ENCODE peak calls at places on chromosomes 6 and 20, in seven cellular contexts. D, U, N, I, A, M and J are unnamed samples.

GRCh38 chr6:54431466-54431865 is 123.2 kb downstream of the TINAG start:
- DNase-seq in I (no peak), U (no peak), A (no peak), N (no peak), M (no peak), D (no peak), J (no peak)

GRCh38 chr20:48294196-48294595 is 508.9 kb upstream of the SULF2 start:
- DNase-seq in N (no peak), U (no peak), I (no peak), A (no peak), M (no peak), D (no peak), J (no peak)

GRCh38 chr20:25195962-25196700 is 619 bp downstream of the ENTPD6 start:
- DNase-seq in I (peak), D (peak), N (peak), A (no peak), M (peak), U (no peak), J (peak)

GRCh38 chr6:135449246-135449645 is 48.3 kb downstream of the AHI1 start:
- DNase-seq in N (no peak), D (no peak), M (no peak), I (no peak), U (no peak), A (no peak), J (no peak)

GRCh38 chr6:92507552-92507951 is 911.8 kb downstream of the EPHA7 start:
- DNase-seq in U (no peak), I (no peak), N (no peak), A (no peak), M (no peak), D (no peak), J (no peak)

GRCh38 chr6:154615483-154616025 is 105.1 kb upstream of the CNKSR3 start:
- DNase-seq in M (peak), I (peak), A (peak), D (peak), U (no peak), N (no peak), J (peak)

GRCh38 chr6:149755300-149756260 is 6.0 kb downstream of the PCMT1 start:
- DNase-seq in A (no peak), D (no peak), M (peak), U (no peak), N (peak), I (no peak), J (no peak)

GRCh38 chr20:45032781-45033180 is 66.5 kb downstream of the STK4 start:
- DNase-seq in N (no peak), A (no peak), I (no peak), U (no peak), M (no peak), D (no peak), J (no peak)

GRCh38 chr6:32664827-32665362 is 1.6 kb downstream of the HLA-DQB1 start:
- DNase-seq in A (no peak), N (no peak), I (no peak), U (no peak), M (peak), D (no peak), J (no peak)

GRCh38 chr20:51540585-51540984 is 1.9 kb downstream of the NFATC2 start:
- DNase-seq in D (no peak), A (no peak), I (no peak), U (no peak), M (no peak), N (no peak), J (no peak)

GRCh38 chr6:24004062-24004461 is 122.0 kb upstream of the NRSN1 start:
- DNase-seq in M (no peak), N (no peak), D (no peak), U (no peak), A (no peak), I (no peak), J (no peak)

GRCh38 chr6:145960918-145961604 is 3.1 kb downstream of the SHPRH start:
- DNase-seq in D (no peak), A (no peak), I (no peak), N (no peak), M (no peak), U (no peak), J (no peak)

GRCh38 chr6:108518714-108519576 is 41.8 kb upstream of the FOXO3 start:
- DNase-seq in A (peak), I (peak), U (no peak), N (no peak), D (peak), M (peak), J (no peak)

GRCh38 chr6:25962368-25963127 is at the start of gene TRIM38:
- DNase-seq in D (peak), I (peak), M (peak), U (peak), N (no peak), A (no peak), J (peak)

GRCh38 chr6:14146459-14147096 is 29.0 kb downstream of the CD83 start:
- DNase-seq in D (no peak), U (no peak), A (no peak), N (no peak), I (no peak), M (no peak), J (no peak)

GRCh38 chr6:108685970-108686369 is 125.3 kb downstream of the FOXO3 start:
- DNase-seq in N (no peak), D (no peak), U (no peak), I (no peak), M (no peak), A (no peak), J (no peak)

GRCh38 chr20:48904566-48905321 is 16.8 kb upstream of the ARFGEF2 start:
- DNase-seq in U (no peak), M (peak), I (peak), N (peak), D (peak), A (peak), J (peak)

GRCh38 chr6:140052757-140053729 is 678.6 kb upstream of the CITED2 start:
- DNase-seq in N (no peak), A (no peak), M (peak), U (no peak), I (no peak), D (no peak), J (no peak)

GRCh38 chr6:132820629-132821381 is 6.4 kb downstream of the RPS12 start:
- DNase-seq in A (no peak), D (no peak), I (peak), M (peak), U (no peak), N (peak), J (peak)

GRCh38 chr6:100876251-100876650 is 4.9 kb downstream of the ASCC3 start:
- DNase-seq in N (no peak), A (no peak), U (no peak), D (no peak), I (no peak), M (no peak), J (no peak)

GRCh38 chr6:152176219-152176745 is 368.8 kb downstream of the ESR1 start:
- DNase-seq in U (no peak), D (no peak), A (no peak), M (no peak), I (no peak), N (no peak), J (no peak)

GRCh38 chr6:139483082-139483481 is 108.6 kb upstream of the CITED2 start:
- DNase-seq in N (peak), U (no peak), M (no peak), I (no peak), A (no peak), D (no peak), J (no peak)

GRCh38 chr6:291697-292505 is at the start of gene DUSP22:
- DNase-seq in N (peak), I (peak), M (peak), D (peak), U (peak), A (peak), J (peak)

GRCh38 chr6:138637822-138638221 is 135.7 kb upstream of the CCDC28A start:
- DNase-seq in D (no peak), M (no peak), A (no peak), N (no peak), U (no peak), I (no peak), J (no peak)

GRCh38 chr20:61927826-61928541 is 137.7 kb downstream of the TAF4 start:
- DNase-seq in M (no peak), I (no peak), U (no peak), A (no peak), N (peak), D (no peak), J (no peak)

GRCh38 chr20:33753763-33754162 is 22.0 kb downstream of the ZNF341 start:
- DNase-seq in D (no peak), N (no peak), M (no peak), U (no peak), A (no peak), I (no peak), J (no peak)

GRCh38 chr6:10402648-10403311 is 12.1 kb downstream of the TFAP2A start:
- DNase-seq in I (no peak), U (no peak), M (peak), N (no peak), A (no peak), D (no peak), J (no peak)

GRCh38 chr6:156013155-156013554 is 557.5 kb upstream of the NOX3 start:
- DNase-seq in U (no peak), M (no peak), I (no peak), D (no peak), N (no peak), A (no peak), J (no peak)

DNA sequence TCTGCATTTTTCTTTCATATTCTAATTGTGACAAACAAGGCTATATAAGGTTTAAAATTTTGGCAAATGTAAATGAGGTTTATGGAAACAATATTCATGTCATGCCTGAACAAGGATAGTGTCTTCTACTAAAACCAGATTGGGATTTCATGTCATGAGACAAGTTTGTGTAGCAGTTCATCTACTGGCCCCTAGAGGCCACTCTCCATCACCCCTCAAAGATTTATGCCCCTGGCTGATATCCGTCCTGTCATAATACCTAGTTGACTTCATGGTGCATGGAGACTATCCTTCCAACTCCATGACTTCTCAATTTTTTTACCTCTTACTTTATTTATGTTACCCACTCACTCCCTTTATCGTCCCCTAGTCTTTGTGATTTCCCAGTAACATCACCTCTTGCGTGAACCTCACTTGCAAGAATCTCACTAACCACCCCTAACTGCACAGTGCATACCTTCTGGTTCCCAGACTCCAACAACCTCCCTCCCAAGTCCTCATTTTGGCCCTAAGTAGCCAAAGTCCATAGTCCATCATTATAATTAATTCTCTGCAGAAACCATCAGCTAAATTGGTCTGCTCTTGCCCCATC is 179.8 kb downstream of the TASP1 start:
- DNase-seq in U (no peak), A (peak), I (peak), M (peak), D (peak), N (no peak), J (peak)
- TF ChIP-seq JUND in U (no peak), A (no peak), I (no peak), M (no peak), D (no peak), N (no peak), J (no peak)

DNA sequence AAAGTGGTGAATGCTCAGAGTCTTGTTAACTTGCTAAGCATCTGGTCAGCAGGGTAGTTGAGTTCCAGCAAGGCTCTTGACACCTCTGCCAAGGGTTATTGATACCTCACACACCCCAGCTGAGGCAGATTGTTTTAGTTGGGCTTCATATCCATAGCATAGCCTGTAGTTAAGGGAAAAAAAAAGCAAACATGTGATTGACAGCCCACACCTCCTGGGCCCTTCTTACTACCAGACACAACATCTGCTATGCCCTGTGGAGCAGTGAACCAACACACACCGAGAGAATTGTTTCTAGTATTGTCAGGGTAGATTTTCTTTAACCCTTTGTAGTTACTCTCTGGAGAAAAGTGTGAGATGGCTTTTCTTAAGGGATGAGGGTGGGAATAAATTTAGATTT is 697.0 kb upstream of the POU3F2 start:
- DNase-seq in A (no peak), N (no peak), I (no peak), U (no peak), M (no peak), D (no peak), J (no peak)
- TF ChIP-seq JUND in A (no peak), N (no peak), I (no peak), U (no peak), M (no peak), D (no peak), J (no peak)

DNA sequence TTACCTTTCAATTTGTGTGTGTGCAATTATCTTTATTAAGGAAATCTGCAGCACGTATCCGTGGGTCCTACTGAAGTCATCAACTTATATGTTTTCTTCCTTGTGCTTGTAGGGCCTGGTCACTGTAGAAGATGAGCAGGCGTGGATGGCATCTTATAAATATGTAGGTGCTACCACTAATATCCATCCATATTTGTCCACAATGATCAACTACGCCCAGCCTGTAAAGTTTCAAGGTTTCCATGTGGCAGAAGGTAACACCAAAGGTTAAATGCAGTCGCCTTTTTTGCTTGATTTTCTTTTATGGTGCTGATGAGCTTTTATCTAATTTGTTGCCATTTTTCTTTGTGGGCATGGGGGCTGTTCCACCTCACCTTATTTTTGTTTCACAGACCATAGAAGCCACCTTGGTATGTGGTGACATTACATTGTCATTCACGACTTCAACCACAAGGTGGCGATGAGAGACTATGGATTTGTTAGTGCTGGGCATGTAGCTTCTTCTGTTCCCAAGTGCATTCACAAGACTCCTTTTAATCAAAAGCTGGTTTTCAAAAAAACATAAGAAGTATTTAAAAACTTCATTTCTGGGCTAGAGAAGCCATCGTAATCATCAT is 106.5 kb upstream of the LAMP5 start:
- DNase-seq in I (peak), M (peak), N (peak), A (peak), U (peak), D (peak), J (peak)
- TF ChIP-seq JUND in I (no peak), M (no peak), N (no peak), A (no peak), U (no peak), D (no peak), J (no peak)

DNA sequence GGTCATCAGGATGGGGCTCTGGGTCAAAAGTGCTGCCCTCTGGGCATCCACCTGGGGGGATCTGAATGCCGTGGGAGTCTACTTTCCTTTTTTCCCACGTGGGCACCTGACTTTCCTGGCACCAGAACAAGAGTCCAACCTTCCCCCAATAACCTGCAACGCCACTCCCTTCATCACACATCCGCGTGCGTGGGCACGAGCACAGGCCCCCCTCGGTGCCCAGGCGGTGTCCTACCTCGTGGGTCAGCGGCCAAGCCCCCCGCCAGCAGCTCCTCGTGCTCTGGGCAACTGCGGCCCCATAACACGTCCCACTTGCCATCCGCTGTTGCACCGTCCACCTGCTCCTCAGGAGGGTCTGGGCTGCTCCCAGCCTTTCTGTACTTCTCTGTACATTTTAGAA is 87.0 kb downstream of the YTHDF1 start:
- DNase-seq in N (no peak), U (no peak), D (no peak), A (no peak), I (no peak), M (no peak), J (no peak)
- TF ChIP-seq JUND in N (no peak), U (no peak), D (no peak), A (no peak), I (no peak), M (no peak), J (no peak)

GRCh38 chr20:6994452-6994851 is 227.0 kb downstream of the BMP2 start:
- DNase-seq in U (no peak), I (no peak), N (no peak), M (no peak), A (no peak), D (no peak), J (no peak)
- TF ChIP-seq JUND in U (no peak), I (no peak), N (no peak), M (no peak), A (no peak), D (no peak), J (no peak)

DNA sequence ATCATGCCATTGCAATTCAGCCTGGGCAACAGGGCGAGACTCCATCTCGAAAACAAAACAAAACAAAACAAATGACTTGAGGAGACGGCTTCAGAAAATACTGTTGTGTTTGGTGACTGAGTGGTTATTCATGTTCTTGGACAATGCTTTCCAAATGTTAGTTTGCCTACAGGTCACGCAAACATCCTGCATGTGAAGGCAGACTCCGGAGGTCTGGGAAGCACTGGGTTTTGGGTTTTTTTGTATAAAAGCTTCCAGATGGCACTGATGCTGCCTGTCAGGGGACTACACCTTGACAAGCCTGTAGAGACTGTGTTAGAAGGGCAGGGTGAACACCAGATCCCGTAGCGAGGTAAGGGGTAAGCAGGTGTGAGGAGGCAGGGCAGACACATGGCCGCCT is 81.7 kb downstream of the THBS2 start:
- DNase-seq in U (no peak), M (no peak), I (no peak), A (no peak), N (no peak), D (no peak), J (no peak)
- TF ChIP-seq JUND in U (no peak), M (no peak), I (no peak), A (no peak), N (no peak), D (no peak), J (no peak)

DNA sequence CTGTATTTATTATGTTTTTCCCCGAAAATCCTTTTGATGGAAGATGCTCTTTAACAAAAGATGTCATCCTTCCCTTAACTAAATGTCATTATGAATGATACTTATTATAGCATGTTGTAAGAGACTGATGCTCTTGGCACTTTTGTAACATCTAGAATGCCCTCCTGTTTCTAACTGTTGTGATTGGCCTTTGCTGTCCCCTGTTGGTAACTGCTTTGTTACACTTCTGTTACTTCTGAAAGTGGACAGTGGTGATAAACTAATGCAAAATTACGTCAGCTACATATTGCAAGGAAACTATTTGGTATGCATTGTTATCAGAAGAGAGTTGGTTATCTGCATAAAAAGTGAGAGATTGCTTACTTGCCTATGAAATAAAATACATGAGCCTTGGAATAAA is 5.8 kb downstream of the TTK start:
- DNase-seq in I (no peak), A (no peak), U (no peak), N (no peak), M (no peak), D (no peak), J (no peak)
- TF ChIP-seq JUND in I (no peak), A (no peak), U (no peak), N (no peak), M (no peak), D (no peak), J (no peak)

DNA sequence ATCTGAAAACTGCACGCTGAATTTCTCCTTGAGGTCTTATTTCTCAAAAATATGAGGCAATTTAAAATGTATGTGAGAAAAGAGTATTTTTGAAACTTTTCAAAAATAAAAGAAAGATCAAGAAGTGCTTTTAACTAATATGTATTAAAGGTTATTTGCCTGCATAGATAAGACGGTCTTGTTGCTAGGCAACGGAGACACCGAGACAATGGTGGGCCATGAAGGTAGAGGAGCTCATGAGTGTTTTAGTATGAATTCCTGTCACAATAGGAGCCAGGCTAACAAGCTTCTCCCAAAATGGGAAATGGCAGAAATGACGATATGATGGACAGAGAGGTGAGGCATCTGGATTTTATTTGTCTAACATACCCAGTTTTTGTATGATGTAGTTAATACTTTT is 308.2 kb downstream of the SLC35F1 start:
- DNase-seq in D (no peak), A (no peak), U (no peak), I (no peak), M (no peak), N (no peak), J (no peak)
- TF ChIP-seq JUND in D (no peak), A (no peak), U (no peak), I (no peak), M (no peak), N (no peak), J (no peak)

GRCh38 chr6:129709909-129710721 is at the start of gene ARHGAP18:
- DNase-seq in N (peak), M (peak), A (peak), I (peak), U (peak), D (peak), J (peak)
- TF ChIP-seq JUND in N (no peak), M (peak), A (no peak), I (no peak), U (no peak), D (no peak), J (no peak)